ENCODE peak calls at places on chromosome 10, in ten cellular contexts. I is SK-N-SH, B is GM23338, T is mammary epithelial cell, H is PC-3, E is IMR-90, X is MM.1S, V is fibroblast of lung, C is K562, G is GM23248. Q is an unnamed sample.
A peak's percentile ranks its signal among the peaks of the same experiment; 100 is the strongest.

GRCh38 chr10:73922864-73923133 is 11.9 kb downstream of the PLAU start:
- DNase-seq in T (no peak), B (no peak), X (no peak), V (no peak), C (no peak), I (no peak), E (no peak), H (no peak), G (no peak), Q (no peak)

GRCh38 chr10:62742447-62743105 is 61.9 kb upstream of the ADO start:
- DNase-seq in G (no peak), E (peak; percentile 8), X (no peak), I (no peak), H (no peak), V (no peak), C (no peak), B (no peak), T (no peak), Q (peak; percentile 46)

GRCh38 chr10:13816195-13816926 is 229.6 kb downstream of the PRPF18 start:
- DNase-seq in X (no peak), T (peak; percentile 13), C (no peak), E (peak; percentile 95), B (no peak), V (peak; percentile 82), I (no peak), G (peak; percentile 10), H (no peak), Q (no peak)

GRCh38 chr10:102650655-102651454 is 6.6 kb downstream of the TRIM8 start:
- DNase-seq in I (no peak), H (no peak), B (no peak), T (no peak), G (no peak), C (no peak), E (no peak), X (peak; percentile 1), V (no peak), Q (peak; percentile 65)

GRCh38 chr10:60396766-60397165 is 7.1 kb upstream of the ANK3 start:
- DNase-seq in C (no peak), T (no peak), H (no peak), G (no peak), B (no peak), I (no peak), V (peak; percentile 50), E (no peak), X (no peak), Q (no peak)

GRCh38 chr10:3895045-3895609 is 110.1 kb upstream of the KLF6 start:
- DNase-seq in X (no peak), H (no peak), G (peak; percentile 71), C (peak; percentile 37), I (no peak), V (peak; percentile 72), E (peak; percentile 63), B (no peak), T (peak; percentile 80), Q (no peak)

GRCh38 chr10:11345224-11346054 is 266.0 kb downstream of the USP6NL start:
- DNase-seq in E (no peak), I (no peak), H (peak; percentile 5), V (no peak), C (no peak), T (no peak), X (no peak), G (peak; percentile 21), B (peak; percentile 83), Q (peak; percentile 64)

GRCh38 chr10:97200616-97201015 is 14.9 kb upstream of the SLIT1 start:
- DNase-seq in T (no peak), C (no peak), G (no peak), E (no peak), I (no peak), X (no peak), B (no peak), V (no peak), H (no peak), Q (peak; percentile 48)

GRCh38 chr10:69831231-69831855 is 29.6 kb downstream of the COL13A1 start:
- DNase-seq in E (peak; percentile 42), X (no peak), T (no peak), I (no peak), C (no peak), V (peak; percentile 38), H (peak; percentile 27), B (no peak), G (peak; percentile 40), Q (no peak)

GRCh38 chr10:69928339-69928738 is 124.3 kb upstream of the MACROH2A2 start:
- DNase-seq in H (no peak), I (no peak), T (no peak), E (no peak), V (no peak), G (no peak), B (no peak), X (no peak), C (no peak), Q (no peak)

GRCh38 chr10:12181065-12181775 is 14.5 kb downstream of the NUDT5 start:
- DNase-seq in G (no peak), E (no peak), B (no peak), V (peak; percentile 36), H (peak; percentile 3), C (no peak), I (no peak), X (no peak), T (no peak), Q (no peak)

GRCh38 chr10:80498833-80499671 is 38.6 kb upstream of the SH2D4B start:
- DNase-seq in T (peak; percentile 94), I (no peak), V (peak; percentile 97), C (peak; percentile 84), G (peak; percentile 99), B (no peak), X (no peak), H (no peak), E (peak; percentile 97), Q (no peak)

GRCh38 chr10:102644066-102644645 is at the start of gene TRIM8:
- DNase-seq in V (peak; percentile 45), C (peak; percentile 49), T (peak; percentile 52), I (peak; percentile 66), E (no peak), X (peak; percentile 66), G (peak; percentile 76), B (peak; percentile 67), H (peak; percentile 33), Q (peak; percentile 86)

GRCh38 chr10:101060951-101061813 is 607 bp upstream of the KAZALD1 start:
- DNase-seq in X (peak; percentile 96), E (peak; percentile 91), I (peak; percentile 99), T (peak; percentile 53), V (peak; percentile 89), G (peak; percentile 94), H (peak; percentile 90), B (peak; percentile 95), C (peak; percentile 96), Q (peak; percentile 99)

GRCh38 chr10:52665821-52666220 is 106.8 kb downstream of the MBL2 start:
- DNase-seq in G (no peak), V (no peak), I (no peak), E (no peak), T (no peak), C (no peak), B (no peak), H (no peak), X (no peak), Q (no peak)

DNA sequence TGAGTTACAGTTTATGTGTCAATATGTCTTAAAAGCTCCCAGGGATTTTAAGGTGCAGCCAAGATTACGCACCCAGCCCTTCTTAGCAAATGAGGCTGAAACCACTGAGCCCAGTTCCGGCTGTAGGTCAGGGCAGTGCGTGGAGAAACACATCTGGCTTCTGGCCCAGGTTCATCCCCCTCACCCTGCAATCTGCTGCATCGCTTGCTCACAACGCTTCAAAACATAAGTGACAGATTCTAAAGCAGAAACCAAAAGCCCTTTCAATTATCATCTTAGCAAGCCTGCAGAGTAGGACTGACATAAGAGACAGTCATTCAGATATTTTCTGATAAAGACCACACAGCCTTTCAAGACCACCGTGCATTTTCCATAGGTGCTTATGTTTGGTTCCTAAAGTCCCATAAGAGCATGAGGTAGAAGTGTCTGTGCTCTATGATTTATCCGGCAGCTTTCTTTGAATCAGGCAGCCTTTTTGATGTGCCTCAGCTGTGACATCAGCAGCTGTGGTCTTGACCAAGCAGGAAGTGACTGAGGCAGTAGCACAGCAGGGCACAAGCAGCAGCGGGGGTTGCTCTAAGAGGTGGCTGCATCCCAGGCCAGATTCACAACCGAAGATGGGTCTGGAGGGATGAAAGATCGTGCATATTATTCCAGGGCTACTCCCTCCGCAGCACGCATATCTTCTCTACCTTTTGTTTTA is 72.1 kb upstream of the LYZL2 start:
- DNase-seq in I (peak; percentile 48), G (peak; percentile 72), E (peak; percentile 75), V (peak; percentile 78), X (peak; percentile 90), B (no peak), T (no peak), C (no peak), H (peak; percentile 72), Q (peak; percentile 66)
- H2AFZ ChIP-seq in I (peak overlapping the region; percentile 59), G (no peak overlapping the region), E (peak overlapping the region; percentile 84), V (peak overlapping the region; percentile 40), X (no peak overlapping the region), B (peak overlapping the region; percentile 63), T (no peak overlapping the region), C (no peak overlapping the region), H (peak overlapping the region; percentile 37), Q (no peak overlapping the region)

GRCh38 chr10:117457932-117458331 is 82.7 kb upstream of the PDZD8 start:
- DNase-seq in H (no peak), X (no peak), I (no peak), G (peak; percentile 48), V (no peak), T (no peak), C (no peak), B (no peak), E (no peak), Q (no peak)
- H3K4me1 ChIP-seq in H (peaks cover 47% of the 10 kb centered on the region), X (no peaks in the 10 kb centered on the region), I (no peaks in the 10 kb centered on the region), G (peaks cover 65% of the 10 kb centered on the region), V (no peaks in the 10 kb centered on the region), T (peaks cover 43% of the 10 kb centered on the region), C (no peaks in the 10 kb centered on the region), B (no peaks in the 10 kb centered on the region), E (no peaks in the 10 kb centered on the region), Q (no peaks in the 10 kb centered on the region)

GRCh38 chr10:2874963-2875362 is 192.4 kb upstream of the PFKP start:
- DNase-seq in H (no peak), X (no peak), V (no peak), I (no peak), B (no peak), E (no peak), T (no peak), G (no peak), C (no peak), Q (peak; percentile 89)
- H2AFZ ChIP-seq in H (no peak overlapping the region), X (no peak overlapping the region), V (no peak overlapping the region), I (no peak overlapping the region), B (no peak overlapping the region), E (no peak overlapping the region), T (no peak overlapping the region), G (no peak overlapping the region), C (no peak overlapping the region), Q (no peak overlapping the region)

DNA sequence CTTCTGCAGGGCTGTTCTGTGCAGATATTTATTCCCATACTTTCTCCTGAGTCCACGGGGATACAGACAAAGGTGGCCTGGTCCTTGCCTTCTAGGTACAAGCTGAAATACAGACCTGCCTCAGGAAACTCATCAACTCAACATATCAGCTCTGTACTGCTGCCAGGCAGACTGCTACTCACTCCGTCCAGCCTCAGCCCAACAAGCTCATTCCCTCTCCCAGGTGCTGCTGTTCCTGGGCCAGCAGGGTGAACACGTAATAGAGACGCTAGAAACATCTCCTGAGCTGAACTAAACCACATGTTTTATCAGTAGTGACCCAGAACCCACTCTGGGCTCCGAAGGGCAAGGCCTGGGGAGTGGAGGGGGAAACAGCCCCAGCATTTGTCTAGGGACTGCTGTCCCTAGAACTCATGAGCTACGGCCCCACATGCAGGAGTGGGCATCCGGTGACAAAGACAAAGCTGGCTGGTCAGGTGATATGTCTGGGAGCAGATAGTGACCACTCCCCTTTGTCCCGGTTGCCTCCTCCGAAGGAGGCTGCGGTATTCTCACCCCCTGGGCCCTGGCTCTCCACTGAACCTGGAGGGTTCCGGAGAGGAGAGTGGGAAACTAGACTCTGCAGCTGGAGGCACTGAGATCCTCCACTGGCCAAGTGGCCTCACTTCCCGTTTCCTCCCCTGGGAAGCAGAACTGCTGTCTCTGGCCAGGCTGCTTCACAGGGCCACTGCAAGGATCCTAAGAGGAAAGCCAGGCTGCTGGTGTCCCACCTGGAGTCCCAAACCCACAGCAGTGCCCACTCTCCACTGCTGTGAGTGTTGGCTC is 116.1 kb downstream of the FAM53B start:
- DNase-seq in C (peak; percentile 74), B (no peak), E (no peak), H (no peak), G (no peak), X (no peak), I (no peak), V (no peak), T (no peak), Q (peak; percentile 45)
- H3K4me1 ChIP-seq in C (peaks cover 13% of the 10 kb centered on the region), B (peaks cover 12% of the 10 kb centered on the region), E (no peaks in the 10 kb centered on the region), H (peaks cover 11% of the 10 kb centered on the region), G (no peaks in the 10 kb centered on the region), X (peaks cover 25% of the 10 kb centered on the region), I (no peaks in the 10 kb centered on the region), V (no peaks in the 10 kb centered on the region), T (peaks cover 61% of the 10 kb centered on the region), Q (peaks cover 95% of the 10 kb centered on the region)